ENCODE peak calls at places on chromosomes 11 and 22, in five cellular contexts. One of them, this sample, is unnamed.

GRCh38 chr11:440065-441042 is 1.5 kb downstream of the ANO9 start:
- DNase-seq in neuronal stem cell: no peak
- DNase-seq in IMR-90: no peak
- DNase-seq in H9: no peak
- DNase-seq in uterus: no peak
- DNase-seq in this sample: no peak

GRCh38 chr22:37943471-37944198 is 9.8 kb downstream of the C22orf23 start:
- DNase-seq in uterus: no peak
- DNase-seq in IMR-90: no peak
- DNase-seq in H9: no peak
- DNase-seq in neuronal stem cell: no peak
- DNase-seq in this sample: no peak

GRCh38 chr22:50665738-50666137 is 6.9 kb upstream of the SHANK3 start:
- DNase-seq in H9: no peak
- DNase-seq in uterus: no peak
- DNase-seq in neuronal stem cell: no peak
- DNase-seq in IMR-90: no peak
- DNase-seq in this sample: no peak

GRCh38 chr11:87447606-87448005 is 409.9 kb downstream of the TMEM135 start:
- DNase-seq in uterus: no peak
- DNase-seq in neuronal stem cell: no peak
- DNase-seq in H9: no peak
- DNase-seq in IMR-90: no peak
- DNase-seq in this sample: no peak

GRCh38 chr22:33697640-33698039 is 222.6 kb downstream of the LARGE1 start:
- DNase-seq in uterus: no peak
- DNase-seq in neuronal stem cell: no peak
- DNase-seq in H9: no peak
- DNase-seq in IMR-90: peak
- DNase-seq in this sample: no peak

GRCh38 chr11:95104121-95104830 is 14.6 kb downstream of the ENDOD1 start:
- DNase-seq in uterus: no peak
- DNase-seq in H9: no peak
- DNase-seq in neuronal stem cell: no peak
- DNase-seq in IMR-90: no peak
- DNase-seq in this sample: no peak

GRCh38 chr11:40337118-40337517 is 1122.3 kb downstream of the LRRC4C start:
- DNase-seq in H9: no peak
- DNase-seq in neuronal stem cell: no peak
- DNase-seq in uterus: no peak
- DNase-seq in IMR-90: peak
- DNase-seq in this sample: no peak

GRCh38 chr22:31650391-31650790 is 11.6 kb downstream of the PISD start:
- DNase-seq in uterus: peak
- DNase-seq in IMR-90: peak
- DNase-seq in H9: no peak
- DNase-seq in neuronal stem cell: no peak
- DNase-seq in this sample: no peak

GRCh38 chr22:46589141-46589748 is 30.9 kb upstream of the GRAMD4 start:
- DNase-seq in H9: peak
- DNase-seq in uterus: no peak
- DNase-seq in IMR-90: no peak
- DNase-seq in neuronal stem cell: no peak
- DNase-seq in this sample: peak

GRCh38 chr11:70073188-70073817 is 4.8 kb upstream of the ANO1 start:
- DNase-seq in H9: peak
- DNase-seq in neuronal stem cell: no peak
- DNase-seq in IMR-90: peak
- DNase-seq in uterus: peak
- DNase-seq in this sample: no peak

GRCh38 chr11:108085672-108086071 is 35.7 kb upstream of the ACAT1 start:
- DNase-seq in neuronal stem cell: no peak
- DNase-seq in uterus: no peak
- DNase-seq in H9: no peak
- DNase-seq in IMR-90: no peak
- DNase-seq in this sample: no peak

GRCh38 chr11:2585566-2586090 is 114.2 kb downstream of the KCNQ1OT1 start:
- DNase-seq in neuronal stem cell: no peak
- DNase-seq in uterus: no peak
- DNase-seq in IMR-90: no peak
- DNase-seq in H9: no peak
- DNase-seq in this sample: no peak

GRCh38 chr11:40241524-40242037 is 1217.9 kb downstream of the LRRC4C start:
- DNase-seq in H9: no peak
- DNase-seq in IMR-90: no peak
- DNase-seq in neuronal stem cell: no peak
- DNase-seq in uterus: peak
- DNase-seq in this sample: peak

GRCh38 chr11:72813740-72814138 is 472 bp upstream of the ATG16L2 start:
- DNase-seq in neuronal stem cell: no peak
- DNase-seq in H9: peak
- DNase-seq in IMR-90: peak
- DNase-seq in uterus: peak
- DNase-seq in this sample: peak

GRCh38 chr11:71936825-71937224 is 8.0 kb downstream of the RNF121 start:
- DNase-seq in uterus: no peak
- DNase-seq in neuronal stem cell: no peak
- DNase-seq in H9: no peak
- DNase-seq in IMR-90: peak
- DNase-seq in this sample: no peak

GRCh38 chr22:47105085-47105484 is 342.6 kb downstream of the TBC1D22A start:
- DNase-seq in uterus: no peak
- DNase-seq in IMR-90: no peak
- DNase-seq in H9: no peak
- DNase-seq in neuronal stem cell: no peak
- DNase-seq in this sample: no peak

GRCh38 chr11:70108250-70108649 is 30.1 kb downstream of the ANO1 start:
- DNase-seq in uterus: peak
- DNase-seq in IMR-90: peak
- DNase-seq in H9: no peak
- DNase-seq in neuronal stem cell: no peak
- DNase-seq in this sample: no peak

DNA sequence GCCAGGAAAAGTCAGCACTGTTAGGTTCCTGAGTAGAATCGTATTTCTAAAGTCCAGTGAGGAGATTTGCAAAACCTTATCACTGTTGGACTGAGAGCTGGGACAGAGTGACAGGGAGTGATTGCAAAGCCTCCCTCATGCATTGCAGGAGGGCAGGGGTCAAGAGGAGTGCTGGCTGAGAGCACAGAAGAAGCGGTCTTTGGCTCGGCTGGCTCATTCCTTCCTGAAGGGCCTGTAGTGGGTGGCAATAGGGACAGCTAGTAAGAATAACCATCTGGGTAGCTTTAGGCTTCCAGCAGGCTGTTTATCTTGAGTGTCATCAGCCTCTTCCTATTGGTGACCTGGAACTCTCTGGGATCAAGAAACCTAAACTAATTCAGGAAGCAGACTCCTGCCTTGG is 53.4 kb downstream of the CD44 start:
- DNase-seq in H9: no peak
- DNase-seq in neuronal stem cell: no peak
- DNase-seq in IMR-90: peak
- DNase-seq in uterus: peak
- DNase-seq in this sample: peak
- H3K27ac ChIP-seq in H9: no peak
- H3K27ac ChIP-seq in neuronal stem cell: no peak
- H3K27ac ChIP-seq in IMR-90: peak
- H3K27ac ChIP-seq in uterus: peak
- H3K27ac ChIP-seq in this sample: no peak

DNA sequence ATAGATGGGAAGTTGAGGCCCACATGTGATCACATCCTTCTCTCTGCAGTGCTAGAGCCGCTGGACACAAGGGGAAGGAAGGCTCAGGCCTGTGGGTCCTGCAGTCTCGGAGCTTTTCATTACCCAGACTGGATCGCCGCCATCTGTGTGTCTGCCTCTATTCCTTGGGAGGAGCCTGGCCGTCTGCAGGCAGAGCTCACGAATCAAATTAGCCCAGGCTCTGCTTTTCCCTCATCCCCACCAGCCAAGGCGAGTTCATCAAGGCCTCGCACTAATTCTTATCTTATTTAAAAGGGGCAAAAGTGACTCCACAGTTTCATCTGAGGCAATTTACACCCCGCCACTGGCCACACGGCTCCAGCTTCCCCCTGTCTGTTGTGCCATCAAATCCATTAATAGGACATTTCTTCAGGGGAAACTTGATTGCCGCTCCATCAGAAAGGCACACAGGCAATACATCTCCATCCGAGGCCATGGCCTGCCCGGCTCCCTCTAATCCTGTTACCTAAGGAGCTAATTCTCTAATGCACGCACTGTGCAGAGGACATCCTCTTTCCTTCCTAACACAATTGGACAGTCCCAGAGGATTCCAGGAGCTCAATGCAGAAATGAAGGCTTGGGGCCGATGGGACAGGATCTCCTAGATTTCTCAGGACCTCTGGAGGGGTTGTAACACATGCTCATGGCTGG is 3.3 kb upstream of the HTR3A start:
- DNase-seq in H9: no peak
- DNase-seq in IMR-90: no peak
- DNase-seq in uterus: no peak
- DNase-seq in neuronal stem cell: no peak
- DNase-seq in this sample: no peak
- H3K27ac ChIP-seq in H9: no peak
- H3K27ac ChIP-seq in IMR-90: no peak
- H3K27ac ChIP-seq in uterus: no peak
- H3K27ac ChIP-seq in neuronal stem cell: no peak
- H3K27ac ChIP-seq in this sample: no peak

GRCh38 chr11:131668867-131669780 is 298.7 kb downstream of the NTM start:
- DNase-seq in uterus: no peak
- DNase-seq in IMR-90: peak
- DNase-seq in neuronal stem cell: peak
- DNase-seq in H9: peak
- DNase-seq in this sample: no peak
- H3K27ac ChIP-seq in uterus: no peak
- H3K27ac ChIP-seq in IMR-90: no peak
- H3K27ac ChIP-seq in neuronal stem cell: peak
- H3K27ac ChIP-seq in H9: no peak
- H3K27ac ChIP-seq in this sample: no peak

GRCh38 chr11:5596611-5597201 is at the start of gene TRIM6:
- DNase-seq in neuronal stem cell: peak
- DNase-seq in IMR-90: peak
- DNase-seq in H9: peak
- DNase-seq in uterus: peak
- DNase-seq in this sample: peak
- H3K27ac ChIP-seq in neuronal stem cell: no peak
- H3K27ac ChIP-seq in IMR-90: peak
- H3K27ac ChIP-seq in H9: no peak
- H3K27ac ChIP-seq in uterus: peak
- H3K27ac ChIP-seq in this sample: no peak

DNA sequence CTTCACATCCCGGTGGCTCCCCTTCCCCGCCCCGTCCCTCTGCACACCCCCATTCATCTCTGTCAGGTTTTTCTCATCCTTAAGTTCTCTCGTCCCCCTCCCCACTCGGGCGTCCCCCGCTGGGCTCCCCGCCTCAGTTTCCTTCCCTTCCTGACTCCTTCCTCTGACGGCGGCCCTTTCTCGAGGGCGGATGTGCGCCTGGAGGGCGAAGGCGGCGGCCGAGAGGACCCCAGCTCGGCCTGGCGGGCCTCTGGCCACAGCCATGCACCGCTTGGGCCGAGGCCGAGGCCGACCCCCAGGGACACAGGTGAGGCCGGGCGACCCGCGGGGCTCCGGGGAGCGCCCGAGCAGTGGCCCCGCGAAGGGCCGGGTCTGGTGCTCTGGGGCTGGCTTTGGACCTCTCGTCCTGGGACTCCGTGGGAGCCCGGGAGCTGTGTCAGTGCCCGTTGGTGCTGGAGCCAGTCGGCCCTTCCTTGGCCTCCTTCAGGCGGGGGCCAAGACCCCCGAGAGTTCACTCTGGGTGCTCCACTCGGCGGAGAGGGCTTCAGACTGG is 2.9 kb downstream of the PHLDB1 start:
- DNase-seq in uterus: no peak
- DNase-seq in H9: no peak
- DNase-seq in neuronal stem cell: no peak
- DNase-seq in IMR-90: no peak
- DNase-seq in this sample: no peak
- H3K27ac ChIP-seq in uterus: peak
- H3K27ac ChIP-seq in H9: no peak
- H3K27ac ChIP-seq in neuronal stem cell: no peak
- H3K27ac ChIP-seq in IMR-90: peak
- H3K27ac ChIP-seq in this sample: peak

DNA sequence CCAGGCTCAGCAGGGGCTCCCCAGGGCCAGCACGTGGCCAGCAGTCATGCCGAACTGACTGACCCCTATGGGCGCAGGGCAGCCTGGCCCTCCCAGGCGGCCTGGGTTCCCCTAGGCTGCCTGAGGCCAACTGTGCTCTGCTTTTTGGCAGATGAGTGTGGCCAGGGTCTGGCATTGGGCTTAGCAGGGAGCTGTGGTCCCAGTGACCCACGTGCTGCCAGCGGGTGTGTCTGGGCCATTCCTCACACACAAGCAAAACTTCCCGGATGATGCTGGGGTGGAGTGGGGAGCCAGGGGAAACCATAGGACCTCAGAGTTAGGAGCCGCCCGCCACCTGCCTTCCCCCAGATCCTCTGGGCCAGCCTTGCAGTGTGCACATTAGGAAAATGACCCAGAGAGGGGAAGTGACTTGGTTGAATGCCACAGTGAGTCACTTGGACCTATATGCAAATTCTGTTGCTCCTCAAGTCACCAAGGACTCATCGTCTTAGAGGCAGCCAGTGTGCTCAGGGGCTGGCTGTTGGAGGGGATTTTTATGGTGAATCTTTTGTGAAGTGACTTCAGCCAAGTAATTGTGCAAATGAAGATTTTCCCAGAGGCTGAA is 6.6 kb downstream of the ADORA2A start:
- DNase-seq in IMR-90: peak
- DNase-seq in neuronal stem cell: no peak
- DNase-seq in uterus: no peak
- DNase-seq in H9: no peak
- DNase-seq in this sample: peak
- H3K27ac ChIP-seq in IMR-90: no peak
- H3K27ac ChIP-seq in neuronal stem cell: no peak
- H3K27ac ChIP-seq in uterus: peak
- H3K27ac ChIP-seq in H9: no peak
- H3K27ac ChIP-seq in this sample: peak

GRCh38 chr11:114175706-114176105 is 116.2 kb downstream of the ZBTB16 start:
- DNase-seq in H9: no peak
- DNase-seq in uterus: peak
- DNase-seq in neuronal stem cell: no peak
- DNase-seq in IMR-90: no peak
- DNase-seq in this sample: peak
- H3K27ac ChIP-seq in H9: no peak
- H3K27ac ChIP-seq in uterus: peak
- H3K27ac ChIP-seq in neuronal stem cell: no peak
- H3K27ac ChIP-seq in IMR-90: no peak
- H3K27ac ChIP-seq in this sample: peak

GRCh38 chr11:126981635-126982034 is 18.9 kb downstream of the KIRREL3 start:
- DNase-seq in IMR-90: no peak
- DNase-seq in uterus: no peak
- DNase-seq in H9: no peak
- DNase-seq in neuronal stem cell: no peak
- DNase-seq in this sample: no peak
- H3K27ac ChIP-seq in IMR-90: no peak
- H3K27ac ChIP-seq in uterus: no peak
- H3K27ac ChIP-seq in H9: no peak
- H3K27ac ChIP-seq in neuronal stem cell: no peak
- H3K27ac ChIP-seq in this sample: no peak

This sample was measured in psoas muscle.